ENCODE peak calls at places on chromosomes 13 and 19, in seven cellular contexts. J, R, G, C, I, Q and D are unnamed samples.

GRCh38 chr19:40560092-40560507 is 16.6 kb upstream of the SHKBP1 start:
- DNase-seq in J (no peak), R (no peak), G (no peak), C (no peak), I (no peak), Q (no peak), D (no peak)

GRCh38 chr13:95641291-95641811 is 3.2 kb downstream of the DZIP1 start:
- DNase-seq in J (no peak), R (no peak), G (no peak), C (no peak), I (peak), Q (peak), D (no peak)

GRCh38 chr19:44718441-44719261 is 19.7 kb downstream of the CEACAM16 start:
- DNase-seq in J (no peak), R (no peak), G (no peak), C (no peak), I (peak), Q (no peak), D (no peak)

GRCh38 chr13:104320446-104320845 is 1254.2 kb upstream of the SLC10A2 start:
- DNase-seq in J (no peak), R (no peak), G (no peak), C (no peak), I (no peak), Q (no peak), D (no peak)

GRCh38 chr19:4589579-4590410 is 30.3 kb upstream of the SEMA6B start:
- DNase-seq in J (no peak), R (peak), G (no peak), C (no peak), I (peak), Q (no peak), D (no peak)

GRCh38 chr13:99614465-99614885 is 113.2 kb downstream of the TM9SF2 start:
- DNase-seq in J (no peak), R (peak), G (no peak), C (peak), I (peak), Q (no peak), D (no peak)

GRCh38 chr19:40689339-40690049 is 957 bp downstream of the NUMBL start:
- DNase-seq in J (no peak), R (no peak), G (no peak), C (no peak), I (no peak), Q (no peak), D (no peak)

GRCh38 chr19:37466277-37466797 is 907 bp downstream of the ZNF569 start:
- DNase-seq in J (no peak), R (no peak), G (no peak), C (no peak), I (no peak), Q (no peak), D (no peak)

GRCh38 chr13:28850226-28850625 is 30.1 kb downstream of the MTUS2 start:
- DNase-seq in J (no peak), R (no peak), G (no peak), C (no peak), I (no peak), Q (no peak), D (no peak)

GRCh38 chr19:54532528-54532927 is 29.9 kb downstream of the LAIR2 start:
- DNase-seq in J (no peak), R (peak), G (no peak), C (no peak), I (no peak), Q (no peak), D (peak)

GRCh38 chr13:100438059-100438788 is 150.4 kb downstream of the GGACT start:
- DNase-seq in J (no peak), R (no peak), G (no peak), C (no peak), I (no peak), Q (no peak), D (no peak)